ENCODE peak calls at places on chromosomes 5 and 9, in five cellular contexts. T, R, X, L and V are unnamed samples. For H3K36me3 and H3K9me3, the result is how much of the 10 kb centered on the place peaks cover.

GRCh38 chr5:36943584-36943983 is 67.0 kb downstream of the NIPBL start:
- DNase-seq in L (no peak), X (no peak), R (no peak), T (no peak), V (no peak)

GRCh38 chr5:40871177-40871576 is 30.0 kb downstream of the CARD6 start:
- DNase-seq in X (no peak), T (no peak), R (no peak), L (no peak), V (peak)

GRCh38 chr9:110939053-110939452 is 99.2 kb downstream of the LPAR1 start:
- DNase-seq in T (no peak), L (no peak), R (no peak), X (no peak), V (no peak)

GRCh38 chr5:40914835-40915234 is 5.5 kb downstream of the C7 start:
- DNase-seq in L (no peak), R (no peak), X (no peak), T (no peak), V (peak)

GRCh38 chr9:2216591-2216990 is 201.4 kb downstream of the SMARCA2 start:
- DNase-seq in R (no peak), X (no peak), T (no peak), L (no peak), V (peak)

GRCh38 chr9:37515620-37516258 is 30.0 kb downstream of the POLR1E start:
- DNase-seq in L (no peak), R (no peak), X (peak), T (no peak), V (no peak)

GRCh38 chr9:16417749-16418148 is 452.7 kb downstream of the BNC2 start:
- DNase-seq in L (no peak), R (no peak), X (no peak), T (no peak), V (peak)

GRCh38 chr5:95884021-95884333 is 61.5 kb upstream of the GLRX start:
- DNase-seq in T (no peak), R (no peak), L (no peak), X (no peak), V (no peak)

GRCh38 chr5:103510851-103511553 is 51.6 kb downstream of the NUDT12 start:
- DNase-seq in T (peak), X (no peak), R (no peak), L (no peak), V (peak)

GRCh38 chr9:20030221-20030620 is 241.4 kb upstream of the SLC24A2 start:
- DNase-seq in X (no peak), T (no peak), L (no peak), R (no peak), V (no peak)

GRCh38 chr9:117649126-117649525 is 55.1 kb upstream of the TLR4 start:
- DNase-seq in T (no peak), X (no peak), R (no peak), L (no peak), V (peak)

GRCh38 chr5:176748967-176749935 is 61.1 kb upstream of the UNC5A start:
- DNase-seq in L (no peak), T (no peak), X (peak), R (peak), V (no peak)

GRCh38 chr5:124297826-124298225 is 448.6 kb downstream of the ZNF608 start:
- DNase-seq in R (no peak), X (no peak), T (no peak), L (no peak), V (no peak)

GRCh38 chr9:97900738-97901565 is 21.3 kb downstream of the TRMO start:
- DNase-seq in T (peak), L (no peak), X (no peak), R (no peak), V (peak)

GRCh38 chr5:180365829-180366228 is 12.7 kb upstream of the GFPT2 start:
- DNase-seq in T (no peak), L (no peak), X (no peak), R (no peak), V (no peak)

GRCh38 chr5:2007906-2008437 is 125.2 kb upstream of the IRX4 start:
- DNase-seq in X (no peak), T (no peak), L (no peak), R (no peak), V (peak)

GRCh38 chr9:120676767-120677402 is 37.4 kb downstream of the MEGF9 start:
- DNase-seq in T (no peak), L (no peak), R (no peak), X (no peak), V (no peak)

GRCh38 chr5:10539685-10539998 is 24.2 kb upstream of the ANKRD33B start:
- DNase-seq in X (no peak), L (no peak), R (no peak), T (no peak), V (no peak)

GRCh38 chr9:130833324-130833990 is 1.6 kb upstream of the ABL1 start:
- DNase-seq in R (no peak), T (no peak), L (no peak), X (no peak), V (peak)

GRCh38 chr5:168118042-168118668 is 173.3 kb upstream of the WWC1 start:
- DNase-seq in X (no peak), R (no peak), T (no peak), L (no peak), V (no peak)

GRCh38 chr5:89988998-89989690 is 420.4 kb downstream of the CETN3 start:
- DNase-seq in L (no peak), R (no peak), T (no peak), X (no peak), V (no peak)

GRCh38 chr5:29134418-29134817 is 2059.1 kb upstream of the CDH6 start:
- DNase-seq in R (no peak), X (no peak), T (no peak), L (no peak), V (no peak)

GRCh38 chr9:121478816-121479676 is 20.6 kb downstream of the GGTA1 start:
- DNase-seq in T (no peak), L (no peak), X (no peak), R (no peak), V (peak)

GRCh38 chr5:23727271-23727670 is 219.9 kb downstream of the PRDM9 start:
- DNase-seq in L (no peak), R (no peak), X (no peak), T (peak), V (no peak)

GRCh38 chr5:72378636-72379289 is 58.6 kb downstream of the PTCD2 start:
- DNase-seq in R (no peak), T (peak), X (no peak), L (no peak), V (peak)

GRCh38 chr9:134358026-134358967 is 32.0 kb downstream of the RXRA start:
- DNase-seq in L (no peak), R (no peak), X (peak), T (no peak), V (peak)

GRCh38 chr9:121844090-121844489 is 192.7 kb downstream of the DAB2IP start:
- DNase-seq in L (no peak), R (no peak), X (no peak), T (no peak), V (peak)

GRCh38 chr5:150075806-150076205 is 10.5 kb downstream of the CSF1R start:
- DNase-seq in L (no peak), R (peak), X (no peak), T (no peak), V (no peak)
- H3K36me3 ChIP-seq in L (under half), R (under half), X (under half), T (under half), V (under half)

GRCh38 chr5:162995568-162995967 is 441.8 kb upstream of the CCNG1 start:
- DNase-seq in R (no peak), X (no peak), T (no peak), L (no peak), V (no peak)

GRCh38 chr5:162990063-162990462 is 447.3 kb upstream of the CCNG1 start:
- DNase-seq in R (no peak), L (no peak), T (no peak), X (no peak), V (no peak)

GRCh38 chr5:162990856-162991497 is 446.4 kb upstream of the CCNG1 start:
- DNase-seq in L (no peak), R (no peak), T (no peak), X (no peak), V (no peak)

GRCh38 chr5:162996052-162996451 is 441.3 kb upstream of the CCNG1 start:
- DNase-seq in L (no peak), X (no peak), T (no peak), R (no peak), V (no peak)
- H3K9me3 ChIP-seq in L (under half), X (under half), T (under half), R (under half), V (under half)

DNA sequence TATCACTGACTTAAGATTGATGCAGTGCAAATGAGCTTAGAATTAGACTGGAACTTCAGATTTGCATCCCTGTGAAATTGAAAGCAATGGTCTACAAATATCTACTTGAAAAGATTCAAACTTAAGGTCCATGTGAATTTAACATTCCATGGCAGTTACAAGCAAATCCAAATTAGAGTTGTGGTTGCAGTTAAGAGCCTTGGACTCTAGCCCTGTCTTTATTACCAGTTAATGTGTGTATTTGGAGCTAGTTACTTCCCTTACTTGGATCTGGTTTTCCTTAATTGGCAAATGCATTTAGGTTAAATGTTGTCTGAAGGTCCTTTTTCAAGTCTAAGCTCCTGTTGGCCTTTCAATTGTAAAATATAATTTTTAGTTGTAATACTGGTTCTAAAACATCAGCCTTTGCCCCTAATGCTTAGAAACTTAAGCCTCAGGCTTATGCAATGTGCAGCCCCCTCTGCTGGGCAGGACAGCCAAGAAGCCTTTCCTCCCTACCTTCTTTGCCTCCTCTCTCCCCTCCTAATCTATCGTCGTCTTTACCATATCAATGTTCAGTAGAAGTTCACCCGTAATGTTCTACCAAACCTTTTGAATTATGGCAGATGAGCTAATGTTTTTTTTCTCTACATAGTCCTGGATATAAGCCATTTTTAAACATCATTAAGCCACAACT is 59.5 kb downstream of the ERMP1 start:
- DNase-seq in R (no peak), T (no peak), L (no peak), X (no peak), V (no peak)
- H3K36me3 ChIP-seq in R (under half), T (under half), L (under half), X (half or more), V (half or more)

DNA sequence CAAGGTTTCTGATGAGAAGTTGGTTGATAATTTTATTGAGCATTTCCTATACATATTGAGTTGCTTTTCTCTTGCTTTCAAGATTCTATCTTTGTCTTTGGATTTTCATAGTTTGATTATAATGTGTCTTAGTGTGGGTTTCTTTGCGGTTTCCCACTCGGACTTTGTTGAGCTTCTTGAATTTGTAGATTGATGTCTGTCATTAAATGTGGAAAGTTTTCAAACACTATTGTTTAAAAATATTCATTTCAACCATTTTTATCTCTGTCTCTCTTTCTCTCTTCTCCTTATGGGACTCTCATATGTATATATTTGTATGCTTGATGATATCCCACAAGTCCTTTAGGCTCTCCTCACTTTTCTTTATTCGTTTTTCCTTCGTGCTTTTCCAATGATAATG is 18.5 kb upstream of the PCDHA1 start:
- DNase-seq in T (no peak), L (no peak), X (no peak), R (no peak), V (no peak)
- H3K9me3 ChIP-seq in T (under half), L (half or more), X (half or more), R (under half), V (under half)

DNA sequence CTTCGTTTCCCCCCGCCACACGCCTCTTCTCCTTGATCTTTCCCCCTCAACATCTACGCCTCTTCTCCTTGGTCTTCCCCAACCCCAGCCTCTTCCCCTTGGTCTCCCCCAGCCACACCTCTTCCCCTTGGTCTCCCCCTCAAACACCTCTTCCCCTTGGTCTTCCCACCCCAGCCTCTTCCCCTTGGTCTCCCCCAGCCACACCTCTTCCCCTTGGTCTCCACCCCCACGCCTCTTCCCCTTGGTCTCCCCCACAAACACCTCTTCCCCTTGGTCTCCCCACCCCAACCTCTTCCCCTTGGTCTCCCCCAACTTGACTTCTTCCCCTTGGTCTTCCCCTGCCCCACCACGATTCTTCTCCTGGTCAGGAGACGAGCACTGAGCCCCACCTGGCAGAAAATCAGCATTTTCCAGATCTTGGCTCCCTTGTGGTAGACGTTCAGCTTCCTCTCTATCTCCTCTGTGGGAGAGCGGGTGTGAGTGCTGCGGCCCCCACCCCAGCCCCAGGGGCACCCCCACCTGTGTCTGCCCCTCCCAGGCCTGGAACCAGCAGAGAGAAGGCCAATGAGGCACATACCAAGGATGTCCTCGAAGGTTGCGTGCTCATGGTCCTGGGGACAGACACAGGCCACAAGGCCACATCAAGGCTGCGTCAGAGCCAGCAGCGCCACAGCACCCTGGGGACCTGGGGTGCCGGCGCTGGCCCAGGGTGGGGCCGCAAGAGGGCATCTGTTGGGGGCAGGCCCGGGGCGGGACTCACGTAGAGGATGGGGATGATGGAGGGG is 7.0 kb downstream of the NSMF start:
- DNase-seq in T (no peak), X (peak), R (peak), L (no peak), V (no peak)
- H3K36me3 ChIP-seq in T (under half), X (under half), R (under half), L (under half), V (under half)

DNA sequence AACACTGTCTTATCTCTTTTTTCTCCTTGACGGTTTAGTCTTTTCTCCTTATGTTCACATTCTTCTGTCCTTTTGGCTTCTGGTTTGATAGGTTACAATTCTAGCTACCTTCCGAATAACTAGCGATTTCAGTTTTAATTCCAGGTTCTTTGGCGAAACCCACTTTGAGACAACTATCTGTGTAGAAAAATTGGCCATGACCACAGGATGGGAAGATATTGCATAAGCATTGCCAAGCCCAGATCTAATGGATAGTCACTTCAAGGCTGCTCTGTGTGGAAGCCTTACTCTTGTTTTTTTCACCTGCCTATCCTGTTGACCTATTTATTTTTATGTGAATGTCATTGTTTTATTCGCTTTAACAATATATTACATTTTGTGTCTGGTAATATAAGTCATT is 5.2 kb downstream of the ZNF189 start:
- DNase-seq in R (no peak), L (no peak), X (no peak), T (no peak), V (no peak)
- H3K9me3 ChIP-seq in R (under half), L (half or more), X (under half), T (half or more), V (under half)

GRCh38 chr9:69556707-69557106 is 115.5 kb downstream of the APBA1 start:
- DNase-seq in X (no peak), L (no peak), T (no peak), R (no peak), V (no peak)
- H3K36me3 ChIP-seq in X (under half), L (under half), T (under half), R (under half), V (under half)